ENCODE peak calls at places on chromosome 10, in seven cellular contexts. D is breast epithelium, Y is nephron progenitor cell, S is adrenal gland, O is cardiac muscle cell, G is kidney epithelial cell, J is fibroblast of mammary gland. P is an unnamed sample.

GRCh38 chr10:6455592-6455991 is 124.5 kb downstream of the PRKCQ start:
- DNase-seq in G (no peak), S (no peak), O (no peak), Y (no peak), D (no peak), J (no peak), P (no peak)

GRCh38 chr10:53013201-53013808 is 240.7 kb upstream of the MBL2 start:
- DNase-seq in D (no peak), S (no peak), G (no peak), J (no peak), O (no peak), Y (no peak), P (no peak)

GRCh38 chr10:1142596-1142995 is 86.4 kb downstream of the WDR37 start:
- DNase-seq in O (no peak), G (no peak), S (no peak), Y (no peak), J (no peak), D (no peak), P (no peak)

GRCh38 chr10:96272256-96272985 is 1.1 kb upstream of the BLNK start:
- DNase-seq in O (no peak), S (no peak), G (no peak), Y (no peak), D (no peak), J (no peak), P (no peak)

GRCh38 chr10:12022580-12023257 is 19.9 kb downstream of the UPF2 start:
- DNase-seq in O (no peak), Y (no peak), S (no peak), J (no peak), G (no peak), D (no peak), P (no peak)

GRCh38 chr10:49593998-49594397 is 16.1 kb upstream of the SLC18A3 start:
- DNase-seq in S (no peak), J (no peak), Y (no peak), G (no peak), D (no peak), O (no peak), P (no peak)

GRCh38 chr10:110617455-110618162 is 26.5 kb upstream of the RBM20 start:
- DNase-seq in J (no peak), Y (no peak), S (no peak), O (no peak), D (no peak), G (no peak), P (no peak)

GRCh38 chr10:3278771-3279170 is 106.2 kb upstream of the PITRM1 start:
- DNase-seq in G (no peak), Y (no peak), J (no peak), O (no peak), D (no peak), S (no peak), P (no peak)

GRCh38 chr10:24476913-24477312 is 246.8 kb downstream of the ARHGAP21 start:
- DNase-seq in O (no peak), D (no peak), G (no peak), Y (no peak), S (no peak), J (no peak), P (no peak)

GRCh38 chr10:49387029-49387428 is 8.9 kb downstream of the DRGX start:
- DNase-seq in D (no peak), J (peak), Y (no peak), O (peak), S (no peak), G (peak), P (no peak)

GRCh38 chr10:88028654-88029053 is 165.2 kb downstream of the PTEN start:
- DNase-seq in S (no peak), G (no peak), J (no peak), Y (no peak), O (no peak), D (no peak), P (no peak)

GRCh38 chr10:63841761-63842160 is 320.6 kb downstream of the REEP3 start:
- DNase-seq in S (no peak), J (no peak), Y (no peak), G (no peak), O (no peak), D (no peak), P (no peak)

GRCh38 chr10:97025613-97026242 is 160.0 kb downstream of the SLIT1 start:
- DNase-seq in J (peak), Y (peak), S (peak), G (no peak), D (no peak), O (peak), P (peak)

GRCh38 chr10:98262571-98262970 is 5.4 kb downstream of the LOXL4 start:
- DNase-seq in J (peak), S (peak), G (no peak), D (peak), Y (no peak), O (peak), P (no peak)

GRCh38 chr10:78338717-78339116 is 305.1 kb downstream of the RPS24 start:
- DNase-seq in G (no peak), J (no peak), D (peak), Y (no peak), O (no peak), S (no peak), P (no peak)

GRCh38 chr10:116364808-116365207 is 40.6 kb downstream of the CCDC172 start:
- DNase-seq in D (no peak), J (no peak), S (no peak), G (no peak), Y (no peak), O (no peak), P (no peak)

GRCh38 chr10:26481914-26482550 is 43.9 kb downstream of the APBB1IP start:
- DNase-seq in Y (no peak), O (no peak), S (no peak), D (no peak), J (no peak), G (no peak), P (no peak)

GRCh38 chr10:50271564-50272250 is 20.4 kb upstream of the ASAH2 start:
- DNase-seq in S (no peak), J (no peak), D (no peak), O (no peak), Y (no peak), G (no peak), P (no peak)

GRCh38 chr10:35577915-35578607 is 27.1 kb upstream of the GJD4 start:
- DNase-seq in O (peak), G (no peak), Y (no peak), S (no peak), D (no peak), J (peak), P (no peak)

GRCh38 chr10:128468462-128468861 is 342.2 kb upstream of the MKI67 start:
- DNase-seq in S (no peak), G (no peak), J (no peak), O (no peak), Y (no peak), D (no peak), P (no peak)

GRCh38 chr10:71080381-71081228 is 131.8 kb upstream of the UNC5B start:
- DNase-seq in O (no peak), S (no peak), G (no peak), Y (no peak), J (no peak), D (peak), P (no peak)

GRCh38 chr10:80443531-80443974 is 10.6 kb upstream of the TSPAN14 start:
- DNase-seq in D (no peak), G (no peak), J (no peak), Y (no peak), O (peak), S (no peak), P (no peak)

GRCh38 chr10:118307237-118307636 is 34.9 kb downstream of the FAM204A start:
- DNase-seq in Y (no peak), O (no peak), D (no peak), S (no peak), J (no peak), G (no peak), P (no peak)

GRCh38 chr10:360653-361052 is 225.4 kb downstream of the ZMYND11 start:
- DNase-seq in J (no peak), G (no peak), Y (no peak), O (no peak), S (no peak), D (no peak), P (no peak)

GRCh38 chr10:79020605-79021004 is 48.2 kb upstream of the ZMIZ1 start:
- DNase-seq in G (no peak), Y (no peak), J (no peak), O (no peak), D (no peak), S (no peak), P (no peak)

GRCh38 chr10:81570878-81571794 is 303.9 kb upstream of the NRG3 start:
- DNase-seq in G (no peak), Y (no peak), J (no peak), S (no peak), D (no peak), O (no peak), P (no peak)

GRCh38 chr10:10665750-10666149 is 351.9 kb upstream of the CELF2 start:
- DNase-seq in Y (no peak), O (no peak), D (no peak), J (no peak), G (no peak), S (no peak), P (no peak)

GRCh38 chr10:63266337-63267327 is 133.5 kb downstream of the NRBF2 start:
- DNase-seq in O (peak), G (no peak), J (no peak), D (no peak), Y (no peak), S (no peak), P (no peak)

GRCh38 chr10:79444243-79445119 is 943 bp downstream of the ZCCHC24 start:
- DNase-seq in D (no peak), G (no peak), S (peak), Y (peak), J (peak), O (peak), P (peak)

GRCh38 chr10:69807696-69808095 is 6.0 kb downstream of the COL13A1 start:
- DNase-seq in O (peak), D (no peak), S (no peak), J (peak), G (no peak), Y (no peak), P (no peak)

GRCh38 chr10:117365612-117366011 is 9.6 kb downstream of the PDZD8 start:
- DNase-seq in S (no peak), Y (no peak), D (peak), J (no peak), G (no peak), O (no peak), P (no peak)

GRCh38 chr10:10418397-10418796 is 599.3 kb upstream of the CELF2 start:
- DNase-seq in D (no peak), S (no peak), G (no peak), O (no peak), Y (no peak), J (no peak), P (no peak)

GRCh38 chr10:21517134-21517982 is 8.1 kb downstream of the SKIDA1 start:
- DNase-seq in O (peak), S (peak), D (no peak), Y (peak), G (no peak), J (peak), P (no peak)
- TF ChIP-seq CTCF in O (no peak), S (no peak), D (no peak), Y (no peak), G (no peak), J (no peak), P (peak)

DNA sequence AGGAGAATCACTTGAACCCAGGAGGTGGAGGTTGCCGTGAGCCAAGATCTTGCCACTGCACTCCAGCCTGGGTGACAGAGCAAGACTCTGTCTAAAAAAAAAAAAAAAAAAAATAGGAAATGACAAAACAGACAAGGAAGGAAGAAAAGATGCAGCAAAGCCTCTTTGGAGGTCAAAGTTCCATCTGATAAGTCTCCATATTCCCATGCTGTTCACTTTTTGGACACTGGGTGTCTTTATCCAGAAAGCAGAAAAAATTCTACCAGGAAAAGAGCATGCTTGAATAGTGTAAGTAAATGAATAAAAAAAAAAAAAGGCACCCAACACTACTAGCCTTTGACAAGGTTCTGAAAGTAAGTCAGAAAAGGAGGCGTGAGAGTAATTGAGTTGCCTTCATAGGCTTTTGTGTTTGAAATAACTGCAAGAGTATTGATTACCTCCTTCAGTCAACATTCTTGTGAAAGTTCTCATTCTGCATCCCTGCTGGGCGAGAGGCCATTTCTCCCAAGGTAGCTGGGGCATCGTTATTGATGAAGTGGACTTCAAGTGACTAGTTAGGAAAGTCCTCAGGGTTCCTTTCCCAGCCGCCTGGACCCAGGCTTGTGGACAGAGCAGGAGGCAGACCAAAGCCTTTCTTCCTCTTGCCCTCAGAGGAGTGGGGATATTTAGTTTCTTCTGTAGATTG is 133.3 kb upstream of the KIF5B start:
- DNase-seq in J (peak), D (no peak), O (peak), S (no peak), G (no peak), Y (no peak), P (no peak)
- TF ChIP-seq CTCF in J (peak), D (no peak), O (peak), S (no peak), G (peak), Y (peak), P (peak)

GRCh38 chr10:132133449-132134291 is 53.1 kb upstream of the DPYSL4 start:
- DNase-seq in D (no peak), S (no peak), Y (no peak), G (no peak), O (no peak), J (no peak), P (no peak)

GRCh38 chr10:132132391-132132841 is 54.3 kb upstream of the DPYSL4 start:
- DNase-seq in Y (no peak), S (no peak), O (no peak), D (no peak), G (no peak), J (no peak), P (no peak)

GRCh38 chr10:132134541-132135397 is 52.0 kb upstream of the DPYSL4 start:
- DNase-seq in O (no peak), J (no peak), D (no peak), S (no peak), G (no peak), Y (no peak), P (no peak)

GRCh38 chr10:132131581-132132250 is 55.0 kb upstream of the DPYSL4 start:
- DNase-seq in J (no peak), S (no peak), D (no peak), O (no peak), Y (no peak), G (no peak), P (no peak)

GRCh38 chr10:132133005-132133404 is 53.7 kb upstream of the DPYSL4 start:
- DNase-seq in D (no peak), G (no peak), O (no peak), S (no peak), J (no peak), Y (no peak), P (peak)
- TF ChIP-seq CTCF in D (no peak), G (no peak), O (no peak), S (no peak), J (no peak), Y (no peak), P (no peak)

GRCh38 chr10:84202349-84202748 is 8.0 kb downstream of the CDHR1 start:
- DNase-seq in G (no peak), S (no peak), J (no peak), O (no peak), D (no peak), Y (no peak), P (no peak)

GRCh38 chr10:84205853-84206513 is 11.6 kb downstream of the CDHR1 start:
- DNase-seq in G (no peak), S (no peak), Y (no peak), J (no peak), O (no peak), D (no peak), P (no peak)

GRCh38 chr10:84205049-84205852 is 10.9 kb downstream of the CDHR1 start:
- DNase-seq in Y (peak), O (peak), S (peak), G (peak), D (peak), J (peak), P (peak)

GRCh38 chr10:84204610-84205009 is 10.3 kb downstream of the CDHR1 start:
- DNase-seq in O (no peak), G (no peak), D (no peak), S (no peak), J (no peak), Y (no peak), P (no peak)

DNA sequence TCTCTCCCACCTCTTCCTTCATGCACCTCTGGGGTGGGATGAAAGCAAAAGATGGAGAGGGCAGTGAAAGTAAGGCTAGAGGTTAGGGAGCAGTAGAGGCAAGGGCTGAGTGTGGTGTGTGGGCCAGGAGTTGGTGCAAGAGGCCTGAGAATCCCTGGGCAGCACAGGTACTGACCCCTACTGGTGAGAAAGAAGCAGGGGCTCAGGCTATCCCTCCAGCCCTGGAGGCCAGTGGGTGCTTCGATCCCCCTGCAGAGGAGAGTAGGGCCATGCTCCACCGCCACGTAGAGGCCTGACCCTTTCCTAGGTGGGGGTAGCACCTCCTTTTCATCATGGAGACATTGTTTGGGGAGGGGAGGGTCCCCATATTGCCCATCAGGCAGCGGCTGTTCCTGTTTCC is 9.8 kb downstream of the CDHR1 start:
- DNase-seq in G (no peak), D (no peak), J (no peak), O (no peak), Y (no peak), S (no peak), P (no peak)
- TF ChIP-seq CTCF in G (peak), D (no peak), J (peak), O (peak), Y (peak), S (no peak), P (peak)

DNA sequence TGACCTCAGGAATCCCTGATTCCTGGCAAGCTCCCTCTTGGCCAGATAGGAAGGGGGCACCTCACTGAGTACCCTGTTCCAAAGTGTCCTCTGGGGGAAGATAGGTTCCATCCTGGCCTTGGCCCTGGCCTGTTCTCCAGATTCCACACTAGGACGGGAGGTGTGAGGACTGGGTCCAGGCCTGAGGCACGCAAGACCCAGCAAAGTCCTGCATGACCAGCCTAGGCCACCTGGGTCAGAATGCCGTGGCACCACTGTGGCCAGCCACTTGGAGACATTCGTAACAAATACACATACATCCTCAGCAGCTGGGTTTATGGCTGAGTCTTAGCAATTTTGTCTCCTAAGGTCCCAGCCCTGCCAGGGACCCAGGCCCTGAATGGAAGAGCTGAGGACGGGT is 23.3 kb upstream of the TLX1 start:
- DNase-seq in G (no peak), Y (no peak), S (no peak), D (no peak), O (no peak), J (no peak), P (no peak)
- TF ChIP-seq CTCF in G (no peak), Y (no peak), S (no peak), D (no peak), O (no peak), J (no peak), P (no peak)

GRCh38 chr10:89228136-89228535 is 21.0 kb upstream of the CH25H start:
- DNase-seq in S (no peak), J (no peak), D (no peak), Y (no peak), G (no peak), O (no peak), P (no peak)

GRCh38 chr10:89228962-89229361 is 21.8 kb upstream of the CH25H start:
- DNase-seq in O (no peak), D (no peak), J (no peak), S (no peak), Y (no peak), G (no peak), P (no peak)

GRCh38 chr10:89221919-89222318 is 14.8 kb upstream of the CH25H start:
- DNase-seq in S (no peak), G (no peak), O (no peak), D (no peak), J (no peak), Y (no peak), P (no peak)

GRCh38 chr10:89219512-89220218 is 12.5 kb upstream of the CH25H start:
- DNase-seq in Y (no peak), O (no peak), G (no peak), D (no peak), J (no peak), S (no peak), P (no peak)

DNA sequence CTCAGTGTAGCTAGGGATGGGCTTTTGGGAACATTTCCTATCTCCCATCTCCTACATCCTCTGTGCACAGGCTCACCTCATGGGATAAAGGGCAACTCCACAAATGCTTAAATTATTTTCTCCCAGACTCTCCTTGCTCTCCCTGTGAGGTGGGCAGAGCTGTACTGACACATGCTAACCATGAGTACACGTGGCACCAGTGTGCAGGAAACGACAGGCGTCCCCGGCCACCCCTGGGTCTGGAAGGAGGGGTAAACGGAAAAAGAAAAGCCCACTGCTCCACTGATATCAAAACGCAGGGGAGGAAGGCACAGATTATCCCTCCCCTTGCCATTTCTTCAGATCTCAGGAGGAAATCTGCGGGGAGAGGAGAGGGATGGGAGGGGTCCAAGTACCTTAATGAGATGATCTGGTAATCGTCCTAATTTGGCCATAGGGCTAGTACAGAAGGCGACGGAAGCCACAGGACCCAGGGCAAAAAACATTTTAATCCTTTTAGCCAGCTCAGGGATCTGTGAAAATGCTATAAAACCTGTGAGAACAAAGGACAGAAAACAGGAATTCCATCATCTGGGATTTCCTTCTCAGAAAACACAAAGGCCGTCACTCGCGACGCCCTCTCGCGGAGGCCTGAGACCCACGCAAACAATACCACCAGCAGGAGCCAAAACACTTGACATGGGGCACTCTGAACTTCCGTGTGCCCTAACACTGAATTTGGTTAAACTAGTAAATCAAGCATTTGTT is 17.8 kb upstream of the CH25H start:
- DNase-seq in J (no peak), Y (no peak), S (peak), D (no peak), G (no peak), O (peak), P (no peak)
- TF ChIP-seq CTCF in J (peak), Y (no peak), S (no peak), D (no peak), G (peak), O (peak), P (peak)

P was measured in neural crest cell.